ENCODE peak calls at places on chromosome 11, in four cellular contexts. T, X, J and Q are unnamed samples.

GRCh38 chr11:127345819-127346459 is 345.4 kb upstream of the KIRREL3 start:
- DNase-seq in T (peak), X (no peak), J (peak), Q (peak)

GRCh38 chr11:130096823-130097222 is 27.1 kb downstream of the APLP2 start:
- DNase-seq in T (no peak), X (no peak), J (no peak), Q (no peak)

GRCh38 chr11:127640822-127641485 is 640.4 kb upstream of the KIRREL3 start:
- DNase-seq in T (no peak), X (no peak), J (no peak), Q (no peak)

GRCh38 chr11:122681731-122682130 is 26.2 kb downstream of the UBASH3B start:
- DNase-seq in T (no peak), X (no peak), J (no peak), Q (no peak)

GRCh38 chr11:35144103-35144741 is 5.3 kb downstream of the CD44 start:
- DNase-seq in T (no peak), X (peak), J (no peak), Q (no peak)

GRCh38 chr11:6315811-6316425 is 4.4 kb downstream of the CAVIN3 start:
- DNase-seq in T (peak), X (no peak), J (peak), Q (peak)

GRCh38 chr11:103170865-103171264 is 61.6 kb downstream of the DYNC2H1 start:
- DNase-seq in T (no peak), X (no peak), J (no peak), Q (no peak)

GRCh38 chr11:27161071-27161470 is 120.5 kb downstream of the BBOX1 start:
- DNase-seq in T (no peak), X (no peak), J (no peak), Q (no peak)

GRCh38 chr11:59475176-59475575 is 2.1 kb downstream of the OR4D10 start:
- DNase-seq in T (no peak), X (no peak), J (no peak), Q (no peak)

GRCh38 chr11:37141707-37142106 is 543.7 kb upstream of the RAG2 start:
- DNase-seq in T (peak), X (no peak), J (no peak), Q (no peak)

GRCh38 chr11:78715639-78716311 is 141.1 kb upstream of the NARS2 start:
- DNase-seq in T (peak), X (no peak), J (peak), Q (peak)

GRCh38 chr11:615453-616319 is at the start of gene IRF7:
- DNase-seq in T (peak), X (peak), J (no peak), Q (peak)

GRCh38 chr11:60184824-60185511 is 2.1 kb upstream of the MS4A6A start:
- DNase-seq in T (no peak), X (peak), J (no peak), Q (no peak)

GRCh38 chr11:34366522-34366921 is 8.7 kb upstream of the ABTB2 start:
- DNase-seq in T (peak), X (no peak), J (peak), Q (no peak)

GRCh38 chr11:115706735-115707134 is 202.5 kb upstream of the CADM1 start:
- DNase-seq in T (no peak), X (no peak), J (no peak), Q (no peak)

DNA sequence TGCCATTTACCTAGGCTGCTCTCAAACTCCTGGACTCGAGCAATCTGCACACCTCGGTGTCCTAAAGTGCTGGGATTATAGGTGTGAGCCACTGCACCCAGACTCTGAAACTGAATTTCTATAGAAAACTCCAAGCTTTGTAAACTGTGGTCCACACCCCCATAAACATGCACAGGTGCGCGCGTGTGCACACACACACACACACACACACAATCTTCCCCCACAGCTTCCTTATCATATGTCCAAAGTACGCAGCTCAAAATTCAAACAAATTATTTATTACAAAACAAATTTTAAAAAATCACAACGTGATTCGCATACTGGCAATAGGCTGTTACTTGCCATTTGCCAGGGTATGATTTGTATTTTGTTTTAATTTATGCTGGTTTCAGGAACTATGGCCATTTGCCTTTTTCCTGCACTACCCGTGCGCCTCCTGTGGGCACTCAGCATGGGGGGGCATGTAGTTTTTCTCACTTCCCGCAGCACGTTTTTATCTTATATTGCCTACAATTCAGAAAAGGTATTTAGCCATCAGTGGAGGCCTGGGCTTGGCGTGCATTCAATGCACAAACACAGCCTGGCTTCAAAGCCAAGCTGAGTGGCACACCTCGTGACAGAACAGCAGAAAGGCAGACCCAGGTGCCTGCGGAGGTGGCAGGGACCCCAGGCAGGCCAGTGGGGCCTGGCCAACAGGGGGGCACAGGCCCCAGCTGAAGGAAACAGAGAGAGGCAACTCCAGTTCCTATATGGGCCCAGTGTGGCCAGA is 10.8 kb upstream of the SNX32 start:
- DNase-seq in T (no peak), X (no peak), J (no peak), Q (no peak)
- TF ChIP-seq FOXK2 in T (no peak), X (no peak), J (no peak), Q (no peak)

GRCh38 chr11:2731285-2732125 is 31.7 kb upstream of the KCNQ1OT1 start:
- DNase-seq in T (no peak), X (no peak), J (peak), Q (no peak)

GRCh38 chr11:2728128-2728662 is 28.4 kb upstream of the KCNQ1OT1 start:
- DNase-seq in T (no peak), X (no peak), J (peak), Q (no peak)

GRCh38 chr11:2728663-2729332 is 29.0 kb upstream of the KCNQ1OT1 start:
- DNase-seq in T (no peak), X (no peak), J (peak), Q (no peak)

GRCh38 chr11:2730323-2731284 is 30.8 kb upstream of the KCNQ1OT1 start:
- DNase-seq in T (no peak), X (no peak), J (peak), Q (no peak)

GRCh38 chr11:2729841-2730240 is 30.0 kb upstream of the KCNQ1OT1 start:
- DNase-seq in T (no peak), X (no peak), J (no peak), Q (no peak)
- TF ChIP-seq FOXK2 in T (no peak), X (no peak), J (no peak), Q (no peak)

DNA sequence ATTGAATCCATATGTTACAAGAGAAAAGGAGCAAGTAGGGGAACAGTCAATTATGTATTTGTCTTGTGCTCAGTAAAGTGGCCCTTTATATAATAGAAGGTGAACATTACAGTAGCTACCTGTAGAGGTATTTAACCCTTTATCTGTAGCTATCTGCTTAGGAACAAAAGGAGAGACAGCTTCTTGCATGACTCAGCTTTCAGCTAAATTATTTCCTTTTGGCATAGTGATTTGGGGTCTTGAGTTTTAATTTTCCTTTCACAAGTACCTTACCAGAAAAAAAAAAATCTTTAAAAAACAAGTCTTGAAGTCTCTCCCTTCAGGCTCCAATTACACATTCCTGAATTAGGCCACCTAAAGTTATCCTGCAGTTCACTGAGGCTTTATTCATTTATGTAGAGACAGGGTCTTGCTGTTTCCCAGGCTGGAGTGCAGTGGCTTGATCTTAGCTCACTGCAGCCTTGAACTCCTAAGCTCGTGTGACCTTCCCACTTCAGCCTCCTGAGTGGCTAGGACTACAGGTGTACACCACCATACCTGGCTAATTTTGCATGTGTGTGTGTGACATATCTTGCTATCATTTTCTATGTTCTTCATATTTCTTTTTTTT is 32.6 kb upstream of the RCE1 start:
- DNase-seq in T (no peak), X (no peak), J (no peak), Q (no peak)
- TF ChIP-seq FOXK2 in T (no peak), X (no peak), J (no peak), Q (no peak)

GRCh38 chr11:68966894-68967780 is 13.6 kb downstream of the MRGPRD start:
- DNase-seq in T (no peak), X (no peak), J (no peak), Q (no peak)

GRCh38 chr11:68970921-68971636 is 9.7 kb downstream of the MRGPRD start:
- DNase-seq in T (no peak), X (no peak), J (no peak), Q (no peak)

GRCh38 chr11:68965901-68966868 is 14.6 kb downstream of the MRGPRD start:
- DNase-seq in T (no peak), X (no peak), J (no peak), Q (no peak)

GRCh38 chr11:68968306-68969255 is 12.2 kb downstream of the MRGPRD start:
- DNase-seq in T (no peak), X (no peak), J (no peak), Q (no peak)

GRCh38 chr11:68969386-68969785 is 11.4 kb downstream of the MRGPRD start:
- DNase-seq in T (no peak), X (no peak), J (no peak), Q (no peak)
- TF ChIP-seq FOXK2 in T (no peak), X (no peak), J (no peak), Q (no peak)

DNA sequence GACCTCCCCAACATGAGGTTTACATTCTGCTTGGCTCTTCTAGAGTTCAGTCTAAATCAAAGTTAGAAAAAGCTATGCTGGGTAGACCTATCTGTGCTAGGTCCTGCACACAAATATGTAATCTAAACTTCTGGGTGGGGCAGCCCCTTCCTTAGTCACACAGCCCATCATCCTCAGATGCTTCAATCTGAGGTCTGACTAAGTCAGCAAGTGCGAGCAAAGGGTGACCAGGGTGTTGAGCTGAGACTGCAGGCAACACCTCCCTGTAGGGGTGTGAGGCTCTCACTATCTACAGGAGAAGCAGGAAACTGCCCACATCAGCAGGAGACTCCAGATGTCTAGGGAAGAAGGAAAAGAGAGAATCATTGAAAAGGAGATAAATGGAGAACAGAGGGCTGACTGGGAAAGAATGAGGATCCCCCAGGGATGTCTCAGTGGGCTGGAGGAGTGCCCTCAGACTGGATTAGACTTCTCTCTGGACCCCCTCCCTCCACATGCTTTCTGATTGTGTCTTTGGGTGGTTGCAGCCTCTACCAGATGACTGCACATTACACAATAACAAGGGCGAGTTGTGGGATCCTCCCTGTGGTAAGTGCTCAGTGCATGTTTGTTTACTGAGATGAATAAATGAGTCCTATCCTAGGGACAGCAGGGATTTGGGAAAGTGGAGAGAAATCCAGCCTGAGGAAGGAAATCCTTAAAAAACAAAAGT is 266.2 kb upstream of the PLET1 start:
- DNase-seq in T (no peak), X (no peak), J (no peak), Q (no peak)
- TF ChIP-seq FOXK2 in T (no peak), X (no peak), J (no peak), Q (no peak)

DNA sequence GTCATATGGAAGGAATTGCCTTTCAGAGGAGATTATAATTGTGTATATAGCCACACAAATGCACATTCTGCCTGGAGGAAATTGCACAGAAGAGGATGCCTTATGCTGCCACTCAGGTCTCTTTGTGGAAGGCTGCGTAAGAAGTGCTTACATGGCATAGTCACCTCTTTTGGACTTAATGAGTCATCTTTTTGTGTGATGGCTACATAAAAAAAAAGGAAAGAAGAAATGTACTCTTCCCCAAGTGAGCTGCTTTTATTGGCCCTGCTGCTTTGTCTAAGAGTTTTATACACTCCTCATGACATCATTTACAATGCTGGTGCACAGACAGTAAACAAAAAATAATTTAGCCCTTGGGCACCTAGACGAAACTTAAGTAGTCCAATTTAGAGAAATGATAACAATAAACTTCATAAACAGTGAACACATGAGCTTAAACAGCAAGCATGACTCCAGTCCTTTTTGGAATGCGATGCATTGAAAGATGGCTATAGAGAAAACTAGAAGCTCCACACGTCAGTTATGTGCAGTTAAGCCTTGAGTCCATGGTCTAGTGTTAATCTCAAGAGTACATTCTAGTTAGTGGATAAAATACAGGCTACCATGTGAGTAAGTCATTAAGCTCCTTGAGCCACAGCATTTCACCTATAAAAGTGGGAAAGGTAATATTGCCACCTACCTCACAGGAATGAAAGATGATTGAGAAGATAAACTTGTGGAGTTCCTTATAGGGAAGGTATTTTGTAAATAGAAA is 12.0 kb downstream of the CSTPP1 start:
- DNase-seq in T (no peak), X (no peak), J (no peak), Q (peak)
- TF ChIP-seq FOXK2 in T (no peak), X (no peak), J (no peak), Q (no peak)

GRCh38 chr11:12717851-12718291 is 43.6 kb downstream of the TEAD1 start:
- DNase-seq in T (no peak), X (peak), J (no peak), Q (no peak)
- TF ChIP-seq FOXK2 in T (no peak), X (no peak), J (no peak), Q (no peak)

DNA sequence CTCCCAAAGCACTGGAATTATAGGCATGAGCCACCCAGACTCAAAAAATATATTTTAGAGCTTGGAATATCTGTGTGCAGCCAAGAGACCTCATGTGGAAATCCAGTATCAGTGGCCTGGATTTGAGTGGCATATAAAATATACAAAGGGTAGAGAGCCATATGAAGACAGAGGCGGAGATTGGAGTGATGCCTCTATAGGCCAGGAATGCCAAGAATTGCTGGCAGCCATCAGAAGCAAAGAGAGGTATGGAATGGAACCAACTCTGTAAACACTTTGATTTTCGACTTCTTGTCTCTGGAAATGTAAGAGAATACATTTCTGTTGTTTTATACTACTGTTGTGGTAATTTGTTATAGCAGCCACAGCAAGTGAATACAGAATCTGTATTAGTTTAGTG is 123.0 kb downstream of the PLEKHA7 start:
- DNase-seq in T (no peak), X (no peak), J (no peak), Q (no peak)
- TF ChIP-seq FOXK2 in T (no peak), X (no peak), J (no peak), Q (no peak)